ENCODE peak calls at places on chromosomes 11 and 22, in six cellular contexts. One of them, this sample, is unnamed.

GRCh38 chr11:45896392-45897068 is 10.5 kb downstream of the FREY1 start:
- DNase-seq in stimulated activated CD4-positive, alpha-beta T cell treated with anti-CD3 and anti-CD28 coated beads, Interleukin-2, amount 100 ng/mL, for 48 hours: no peak
- DNase-seq in memory B cell: no peak
- DNase-seq in NCI-H1092 treated with DMSO at 0.1 percent for 48 hours: peak
- DNase-seq in breast epithelium: no peak
- DNase-seq in fibroblast of lung: no peak
- DNase-seq in this sample: no peak

GRCh38 chr22:48827228-48827810 is 1000.4 kb downstream of the BRD1 start:
- DNase-seq in stimulated activated CD4-positive, alpha-beta T cell treated with anti-CD3 and anti-CD28 coated beads, Interleukin-2, amount 100 ng/mL, for 48 hours: no peak
- DNase-seq in memory B cell: no peak
- DNase-seq in NCI-H1092 treated with DMSO at 0.1 percent for 48 hours: peak
- DNase-seq in breast epithelium: peak
- DNase-seq in fibroblast of lung: peak
- DNase-seq in this sample: no peak

GRCh38 chr22:17117400-17117799 is 3.8 kb downstream of the TMEM121B start:
- DNase-seq in stimulated activated CD4-positive, alpha-beta T cell treated with anti-CD3 and anti-CD28 coated beads, Interleukin-2, amount 100 ng/mL, for 48 hours: no peak
- DNase-seq in memory B cell: no peak
- DNase-seq in NCI-H1092 treated with DMSO at 0.1 percent for 48 hours: no peak
- DNase-seq in breast epithelium: no peak
- DNase-seq in fibroblast of lung: no peak
- DNase-seq in this sample: no peak

GRCh38 chr11:123682976-123683375 is 28.6 kb upstream of the SCN3B start:
- DNase-seq in stimulated activated CD4-positive, alpha-beta T cell treated with anti-CD3 and anti-CD28 coated beads, Interleukin-2, amount 100 ng/mL, for 48 hours: no peak
- DNase-seq in memory B cell: no peak
- DNase-seq in NCI-H1092 treated with DMSO at 0.1 percent for 48 hours: peak
- DNase-seq in breast epithelium: no peak
- DNase-seq in fibroblast of lung: no peak
- DNase-seq in this sample: no peak

GRCh38 chr11:118715245-118715807 is 35.9 kb upstream of the TREH start:
- DNase-seq in stimulated activated CD4-positive, alpha-beta T cell treated with anti-CD3 and anti-CD28 coated beads, Interleukin-2, amount 100 ng/mL, for 48 hours: no peak
- DNase-seq in memory B cell: no peak
- DNase-seq in NCI-H1092 treated with DMSO at 0.1 percent for 48 hours: no peak
- DNase-seq in breast epithelium: no peak
- DNase-seq in fibroblast of lung: peak
- DNase-seq in this sample: no peak

GRCh38 chr22:49999901-50000586 is 12.5 kb downstream of the IL17REL start:
- DNase-seq in stimulated activated CD4-positive, alpha-beta T cell treated with anti-CD3 and anti-CD28 coated beads, Interleukin-2, amount 100 ng/mL, for 48 hours: no peak
- DNase-seq in memory B cell: no peak
- DNase-seq in NCI-H1092 treated with DMSO at 0.1 percent for 48 hours: no peak
- DNase-seq in breast epithelium: no peak
- DNase-seq in fibroblast of lung: no peak
- DNase-seq in this sample: no peak

GRCh38 chr11:14764899-14765527 is 121.4 kb downstream of the PDE3B start:
- DNase-seq in stimulated activated CD4-positive, alpha-beta T cell treated with anti-CD3 and anti-CD28 coated beads, Interleukin-2, amount 100 ng/mL, for 48 hours: no peak
- DNase-seq in memory B cell: peak
- DNase-seq in NCI-H1092 treated with DMSO at 0.1 percent for 48 hours: no peak
- DNase-seq in breast epithelium: no peak
- DNase-seq in fibroblast of lung: peak
- DNase-seq in this sample: peak

GRCh38 chr11:123241874-123242538 is 47.0 kb upstream of the CLMP start:
- DNase-seq in stimulated activated CD4-positive, alpha-beta T cell treated with anti-CD3 and anti-CD28 coated beads, Interleukin-2, amount 100 ng/mL, for 48 hours: no peak
- DNase-seq in memory B cell: no peak
- DNase-seq in NCI-H1092 treated with DMSO at 0.1 percent for 48 hours: no peak
- DNase-seq in breast epithelium: no peak
- DNase-seq in fibroblast of lung: no peak
- DNase-seq in this sample: no peak

GRCh38 chr11:20125927-20126326 is 34.3 kb downstream of the DBX1 start:
- DNase-seq in stimulated activated CD4-positive, alpha-beta T cell treated with anti-CD3 and anti-CD28 coated beads, Interleukin-2, amount 100 ng/mL, for 48 hours: no peak
- DNase-seq in memory B cell: no peak
- DNase-seq in NCI-H1092 treated with DMSO at 0.1 percent for 48 hours: no peak
- DNase-seq in breast epithelium: no peak
- DNase-seq in fibroblast of lung: peak
- DNase-seq in this sample: no peak

GRCh38 chr22:43750751-43751150 is 61.4 kb downstream of the EFCAB6 start:
- DNase-seq in stimulated activated CD4-positive, alpha-beta T cell treated with anti-CD3 and anti-CD28 coated beads, Interleukin-2, amount 100 ng/mL, for 48 hours: no peak
- DNase-seq in memory B cell: no peak
- DNase-seq in NCI-H1092 treated with DMSO at 0.1 percent for 48 hours: no peak
- DNase-seq in breast epithelium: no peak
- DNase-seq in fibroblast of lung: no peak
- DNase-seq in this sample: peak

GRCh38 chr11:36354221-36355003 is 58.3 kb downstream of the PRR5L start:
- DNase-seq in stimulated activated CD4-positive, alpha-beta T cell treated with anti-CD3 and anti-CD28 coated beads, Interleukin-2, amount 100 ng/mL, for 48 hours: no peak
- DNase-seq in memory B cell: no peak
- DNase-seq in NCI-H1092 treated with DMSO at 0.1 percent for 48 hours: no peak
- DNase-seq in breast epithelium: no peak
- DNase-seq in fibroblast of lung: peak
- DNase-seq in this sample: no peak

GRCh38 chr22:41471606-41472005 is 2.7 kb downstream of the ACO2 start:
- DNase-seq in stimulated activated CD4-positive, alpha-beta T cell treated with anti-CD3 and anti-CD28 coated beads, Interleukin-2, amount 100 ng/mL, for 48 hours: no peak
- DNase-seq in memory B cell: no peak
- DNase-seq in NCI-H1092 treated with DMSO at 0.1 percent for 48 hours: no peak
- DNase-seq in breast epithelium: no peak
- DNase-seq in fibroblast of lung: no peak
- DNase-seq in this sample: no peak

GRCh38 chr11:132853886-132854285 is 678.4 kb downstream of the OPCML start:
- DNase-seq in stimulated activated CD4-positive, alpha-beta T cell treated with anti-CD3 and anti-CD28 coated beads, Interleukin-2, amount 100 ng/mL, for 48 hours: no peak
- DNase-seq in memory B cell: no peak
- DNase-seq in NCI-H1092 treated with DMSO at 0.1 percent for 48 hours: no peak
- DNase-seq in breast epithelium: no peak
- DNase-seq in fibroblast of lung: no peak
- DNase-seq in this sample: no peak

GRCh38 chr11:32641361-32641760 is 57.7 kb downstream of the EIF3M start:
- DNase-seq in stimulated activated CD4-positive, alpha-beta T cell treated with anti-CD3 and anti-CD28 coated beads, Interleukin-2, amount 100 ng/mL, for 48 hours: no peak
- DNase-seq in memory B cell: no peak
- DNase-seq in NCI-H1092 treated with DMSO at 0.1 percent for 48 hours: no peak
- DNase-seq in breast epithelium: no peak
- DNase-seq in fibroblast of lung: no peak
- DNase-seq in this sample: no peak

GRCh38 chr11:37092487-37092886 is 494.5 kb upstream of the RAG2 start:
- DNase-seq in stimulated activated CD4-positive, alpha-beta T cell treated with anti-CD3 and anti-CD28 coated beads, Interleukin-2, amount 100 ng/mL, for 48 hours: no peak
- DNase-seq in memory B cell: no peak
- DNase-seq in NCI-H1092 treated with DMSO at 0.1 percent for 48 hours: no peak
- DNase-seq in breast epithelium: no peak
- DNase-seq in fibroblast of lung: no peak
- DNase-seq in this sample: no peak

GRCh38 chr11:130798280-130798679 is 118.0 kb downstream of the SNX19 start:
- DNase-seq in stimulated activated CD4-positive, alpha-beta T cell treated with anti-CD3 and anti-CD28 coated beads, Interleukin-2, amount 100 ng/mL, for 48 hours: no peak
- DNase-seq in memory B cell: no peak
- DNase-seq in NCI-H1092 treated with DMSO at 0.1 percent for 48 hours: no peak
- DNase-seq in breast epithelium: no peak
- DNase-seq in fibroblast of lung: peak
- DNase-seq in this sample: no peak

GRCh38 chr11:23988381-23989006 is 508.4 kb upstream of the LUZP2 start:
- DNase-seq in stimulated activated CD4-positive, alpha-beta T cell treated with anti-CD3 and anti-CD28 coated beads, Interleukin-2, amount 100 ng/mL, for 48 hours: no peak
- DNase-seq in memory B cell: no peak
- DNase-seq in NCI-H1092 treated with DMSO at 0.1 percent for 48 hours: no peak
- DNase-seq in breast epithelium: no peak
- DNase-seq in fibroblast of lung: peak
- DNase-seq in this sample: no peak

GRCh38 chr11:3382613-3383275 is 3.8 kb upstream of the ZNF195 start:
- DNase-seq in stimulated activated CD4-positive, alpha-beta T cell treated with anti-CD3 and anti-CD28 coated beads, Interleukin-2, amount 100 ng/mL, for 48 hours: no peak
- DNase-seq in memory B cell: no peak
- DNase-seq in NCI-H1092 treated with DMSO at 0.1 percent for 48 hours: no peak
- DNase-seq in breast epithelium: no peak
- DNase-seq in fibroblast of lung: no peak
- DNase-seq in this sample: no peak

GRCh38 chr11:68753300-68753699 is 2.0 kb upstream of the TESMIN start:
- DNase-seq in stimulated activated CD4-positive, alpha-beta T cell treated with anti-CD3 and anti-CD28 coated beads, Interleukin-2, amount 100 ng/mL, for 48 hours: no peak
- DNase-seq in memory B cell: no peak
- DNase-seq in NCI-H1092 treated with DMSO at 0.1 percent for 48 hours: peak
- DNase-seq in breast epithelium: no peak
- DNase-seq in fibroblast of lung: no peak
- DNase-seq in this sample: no peak

GRCh38 chr11:126348806-126349582 is 6.5 kb upstream of the ST3GAL4 start:
- DNase-seq in stimulated activated CD4-positive, alpha-beta T cell treated with anti-CD3 and anti-CD28 coated beads, Interleukin-2, amount 100 ng/mL, for 48 hours: no peak
- DNase-seq in memory B cell: no peak
- DNase-seq in NCI-H1092 treated with DMSO at 0.1 percent for 48 hours: no peak
- DNase-seq in breast epithelium: no peak
- DNase-seq in fibroblast of lung: peak
- DNase-seq in this sample: no peak

GRCh38 chr11:60159284-60159683 is 23.6 kb downstream of the MS4A6A start:
- DNase-seq in stimulated activated CD4-positive, alpha-beta T cell treated with anti-CD3 and anti-CD28 coated beads, Interleukin-2, amount 100 ng/mL, for 48 hours: no peak
- DNase-seq in memory B cell: no peak
- DNase-seq in NCI-H1092 treated with DMSO at 0.1 percent for 48 hours: no peak
- DNase-seq in breast epithelium: no peak
- DNase-seq in fibroblast of lung: no peak
- DNase-seq in this sample: no peak